ENCODE peak calls at places on chromosomes 2 and 18, in eight cellular contexts. One of them, this sample, is unnamed. For H3K27me3, the result is how much of the 10 kb centered on the place peaks cover.

GRCh38 chr2:19051238-19051831 is 307.1 kb downstream of the OSR1 start:
- DNase-seq in AG04450: no peak
- DNase-seq in cardiac muscle cell: no peak
- DNase-seq in heart left ventricle: no peak
- DNase-seq in endothelial cell of umbilical vein: no peak
- DNase-seq in upper lobe of right lung: no peak
- DNase-seq in colonic mucosa: no peak
- DNase-seq in heart right ventricle: no peak
- DNase-seq in this sample: no peak

GRCh38 chr2:30152385-30152784 is 5.6 kb downstream of the YPEL5 start:
- DNase-seq in AG04450: no peak
- DNase-seq in cardiac muscle cell: no peak
- DNase-seq in heart left ventricle: no peak
- DNase-seq in endothelial cell of umbilical vein: no peak
- DNase-seq in upper lobe of right lung: no peak
- DNase-seq in colonic mucosa: no peak
- DNase-seq in heart right ventricle: no peak
- DNase-seq in this sample: no peak

GRCh38 chr2:149860276-149860921 is 272.8 kb upstream of the MMADHC start:
- DNase-seq in AG04450: peak
- DNase-seq in cardiac muscle cell: no peak
- DNase-seq in heart left ventricle: peak
- DNase-seq in endothelial cell of umbilical vein: peak
- DNase-seq in upper lobe of right lung: no peak
- DNase-seq in colonic mucosa: peak
- DNase-seq in heart right ventricle: peak
- DNase-seq in this sample: no peak

GRCh38 chr18:13266208-13267100 is 47.9 kb downstream of the LDLRAD4 start:
- DNase-seq in AG04450: no peak
- DNase-seq in cardiac muscle cell: no peak
- DNase-seq in heart left ventricle: peak
- DNase-seq in endothelial cell of umbilical vein: no peak
- DNase-seq in upper lobe of right lung: peak
- DNase-seq in colonic mucosa: no peak
- DNase-seq in heart right ventricle: peak
- DNase-seq in this sample: no peak

GRCh38 chr18:4106407-4107033 is 348.6 kb downstream of the DLGAP1 start:
- DNase-seq in AG04450: peak
- DNase-seq in cardiac muscle cell: peak
- DNase-seq in heart left ventricle: peak
- DNase-seq in endothelial cell of umbilical vein: peak
- DNase-seq in upper lobe of right lung: no peak
- DNase-seq in colonic mucosa: peak
- DNase-seq in heart right ventricle: peak
- DNase-seq in this sample: peak

GRCh38 chr2:11516984-11517648 is 16.7 kb upstream of the GREB1 start:
- DNase-seq in AG04450: no peak
- DNase-seq in cardiac muscle cell: no peak
- DNase-seq in heart left ventricle: no peak
- DNase-seq in endothelial cell of umbilical vein: no peak
- DNase-seq in upper lobe of right lung: no peak
- DNase-seq in colonic mucosa: no peak
- DNase-seq in heart right ventricle: no peak
- DNase-seq in this sample: no peak

GRCh38 chr2:166610180-166610919 is 116.3 kb upstream of the SCN7A start:
- DNase-seq in AG04450: no peak
- DNase-seq in cardiac muscle cell: no peak
- DNase-seq in heart left ventricle: peak
- DNase-seq in endothelial cell of umbilical vein: peak
- DNase-seq in upper lobe of right lung: peak
- DNase-seq in colonic mucosa: no peak
- DNase-seq in heart right ventricle: no peak
- DNase-seq in this sample: peak

GRCh38 chr18:77716282-77716681 is 466.6 kb downstream of the GALR1 start:
- DNase-seq in AG04450: no peak
- DNase-seq in cardiac muscle cell: no peak
- DNase-seq in heart left ventricle: no peak
- DNase-seq in endothelial cell of umbilical vein: no peak
- DNase-seq in upper lobe of right lung: no peak
- DNase-seq in colonic mucosa: no peak
- DNase-seq in heart right ventricle: no peak
- DNase-seq in this sample: no peak

GRCh38 chr2:188130317-188130716 is 161.4 kb upstream of the GULP1 start:
- DNase-seq in AG04450: no peak
- DNase-seq in cardiac muscle cell: no peak
- DNase-seq in heart left ventricle: no peak
- DNase-seq in endothelial cell of umbilical vein: no peak
- DNase-seq in upper lobe of right lung: no peak
- DNase-seq in colonic mucosa: no peak
- DNase-seq in heart right ventricle: no peak
- DNase-seq in this sample: no peak

GRCh38 chr2:217293046-217293445 is 433.2 kb upstream of the TNP1 start:
- DNase-seq in AG04450: no peak
- DNase-seq in cardiac muscle cell: no peak
- DNase-seq in heart left ventricle: no peak
- DNase-seq in endothelial cell of umbilical vein: no peak
- DNase-seq in upper lobe of right lung: no peak
- DNase-seq in colonic mucosa: no peak
- DNase-seq in heart right ventricle: no peak
- DNase-seq in this sample: no peak

GRCh38 chr2:80706951-80707350 is 402.4 kb upstream of the LRRTM1 start:
- DNase-seq in AG04450: no peak
- DNase-seq in cardiac muscle cell: no peak
- DNase-seq in heart left ventricle: no peak
- DNase-seq in endothelial cell of umbilical vein: no peak
- DNase-seq in upper lobe of right lung: no peak
- DNase-seq in colonic mucosa: no peak
- DNase-seq in heart right ventricle: no peak
- DNase-seq in this sample: no peak

GRCh38 chr18:32478317-32478716 is 7.6 kb upstream of the GAREM1 start:
- DNase-seq in AG04450: no peak
- DNase-seq in cardiac muscle cell: no peak
- DNase-seq in heart left ventricle: no peak
- DNase-seq in endothelial cell of umbilical vein: no peak
- DNase-seq in upper lobe of right lung: no peak
- DNase-seq in colonic mucosa: no peak
- DNase-seq in heart right ventricle: no peak
- DNase-seq in this sample: no peak

GRCh38 chr2:120014231-120014990 is 1.5 kb downstream of the EPB41L5 start:
- DNase-seq in AG04450: no peak
- DNase-seq in cardiac muscle cell: no peak
- DNase-seq in heart left ventricle: no peak
- DNase-seq in endothelial cell of umbilical vein: no peak
- DNase-seq in upper lobe of right lung: no peak
- DNase-seq in colonic mucosa: no peak
- DNase-seq in heart right ventricle: no peak
- DNase-seq in this sample: no peak

GRCh38 chr2:85116207-85116606 is 17.0 kb upstream of the TCF7L1 start:
- DNase-seq in AG04450: no peak
- DNase-seq in cardiac muscle cell: no peak
- DNase-seq in heart left ventricle: no peak
- DNase-seq in endothelial cell of umbilical vein: no peak
- DNase-seq in upper lobe of right lung: no peak
- DNase-seq in colonic mucosa: no peak
- DNase-seq in heart right ventricle: no peak
- DNase-seq in this sample: no peak
- H3K27me3 ChIP-seq in AG04450: under half
- H3K27me3 ChIP-seq in cardiac muscle cell: under half
- H3K27me3 ChIP-seq in heart left ventricle: under half
- H3K27me3 ChIP-seq in endothelial cell of umbilical vein: under half
- H3K27me3 ChIP-seq in upper lobe of right lung: under half
- H3K27me3 ChIP-seq in colonic mucosa: under half
- H3K27me3 ChIP-seq in heart right ventricle: under half
- H3K27me3 ChIP-seq in this sample: under half

GRCh38 chr18:48790226-48790863 is 160.4 kb downstream of the SMAD7 start:
- DNase-seq in AG04450: no peak
- DNase-seq in cardiac muscle cell: no peak
- DNase-seq in heart left ventricle: peak
- DNase-seq in endothelial cell of umbilical vein: peak
- DNase-seq in upper lobe of right lung: peak
- DNase-seq in colonic mucosa: no peak
- DNase-seq in heart right ventricle: peak
- DNase-seq in this sample: no peak

GRCh38 chr18:48789259-48789812 is 161.4 kb downstream of the SMAD7 start:
- DNase-seq in AG04450: no peak
- DNase-seq in cardiac muscle cell: no peak
- DNase-seq in heart left ventricle: no peak
- DNase-seq in endothelial cell of umbilical vein: peak
- DNase-seq in upper lobe of right lung: no peak
- DNase-seq in colonic mucosa: no peak
- DNase-seq in heart right ventricle: no peak
- DNase-seq in this sample: no peak

GRCh38 chr18:48786621-48787522 is 163.9 kb downstream of the SMAD7 start:
- DNase-seq in AG04450: no peak
- DNase-seq in cardiac muscle cell: no peak
- DNase-seq in heart left ventricle: peak
- DNase-seq in endothelial cell of umbilical vein: no peak
- DNase-seq in upper lobe of right lung: peak
- DNase-seq in colonic mucosa: no peak
- DNase-seq in heart right ventricle: no peak
- DNase-seq in this sample: no peak

GRCh38 chr18:48787523-48788151 is 163.1 kb downstream of the SMAD7 start:
- DNase-seq in AG04450: no peak
- DNase-seq in cardiac muscle cell: no peak
- DNase-seq in heart left ventricle: peak
- DNase-seq in endothelial cell of umbilical vein: no peak
- DNase-seq in upper lobe of right lung: peak
- DNase-seq in colonic mucosa: no peak
- DNase-seq in heart right ventricle: no peak
- DNase-seq in this sample: no peak

GRCh38 chr18:48788378-48788777 is 162.4 kb downstream of the SMAD7 start:
- DNase-seq in AG04450: no peak
- DNase-seq in cardiac muscle cell: no peak
- DNase-seq in heart left ventricle: peak
- DNase-seq in endothelial cell of umbilical vein: no peak
- DNase-seq in upper lobe of right lung: no peak
- DNase-seq in colonic mucosa: no peak
- DNase-seq in heart right ventricle: no peak
- DNase-seq in this sample: no peak
- H3K27ac ChIP-seq in AG04450: no peak
- H3K27ac ChIP-seq in cardiac muscle cell: peak
- H3K27ac ChIP-seq in heart left ventricle: peak
- H3K27ac ChIP-seq in endothelial cell of umbilical vein: no peak
- H3K27ac ChIP-seq in upper lobe of right lung: no peak
- H3K27ac ChIP-seq in colonic mucosa: no peak
- H3K27ac ChIP-seq in heart right ventricle: peak
- H3K27ac ChIP-seq in this sample: no peak

GRCh38 chr2:99652862-99653261 is 163.0 kb upstream of the REV1 start:
- DNase-seq in AG04450: no peak
- DNase-seq in cardiac muscle cell: no peak
- DNase-seq in heart left ventricle: no peak
- DNase-seq in endothelial cell of umbilical vein: no peak
- DNase-seq in upper lobe of right lung: no peak
- DNase-seq in colonic mucosa: no peak
- DNase-seq in heart right ventricle: no peak
- DNase-seq in this sample: no peak

GRCh38 chr2:99651930-99652670 is 162.3 kb upstream of the REV1 start:
- DNase-seq in AG04450: peak
- DNase-seq in cardiac muscle cell: no peak
- DNase-seq in heart left ventricle: no peak
- DNase-seq in endothelial cell of umbilical vein: no peak
- DNase-seq in upper lobe of right lung: no peak
- DNase-seq in colonic mucosa: no peak
- DNase-seq in heart right ventricle: no peak
- DNase-seq in this sample: no peak

GRCh38 chr2:99656938-99657337 is 167.1 kb upstream of the REV1 start:
- DNase-seq in AG04450: no peak
- DNase-seq in cardiac muscle cell: no peak
- DNase-seq in heart left ventricle: peak
- DNase-seq in endothelial cell of umbilical vein: no peak
- DNase-seq in upper lobe of right lung: no peak
- DNase-seq in colonic mucosa: no peak
- DNase-seq in heart right ventricle: no peak
- DNase-seq in this sample: no peak

GRCh38 chr2:99654419-99654818 is 164.6 kb upstream of the REV1 start:
- DNase-seq in AG04450: peak
- DNase-seq in cardiac muscle cell: no peak
- DNase-seq in heart left ventricle: no peak
- DNase-seq in endothelial cell of umbilical vein: no peak
- DNase-seq in upper lobe of right lung: no peak
- DNase-seq in colonic mucosa: no peak
- DNase-seq in heart right ventricle: no peak
- DNase-seq in this sample: no peak

GRCh38 chr2:99653433-99653832 is 163.6 kb upstream of the REV1 start:
- DNase-seq in AG04450: no peak
- DNase-seq in cardiac muscle cell: no peak
- DNase-seq in heart left ventricle: no peak
- DNase-seq in endothelial cell of umbilical vein: no peak
- DNase-seq in upper lobe of right lung: no peak
- DNase-seq in colonic mucosa: no peak
- DNase-seq in heart right ventricle: no peak
- DNase-seq in this sample: no peak
- H3K27me3 ChIP-seq in AG04450: under half
- H3K27me3 ChIP-seq in cardiac muscle cell: under half
- H3K27me3 ChIP-seq in heart left ventricle: under half
- H3K27me3 ChIP-seq in endothelial cell of umbilical vein: under half
- H3K27me3 ChIP-seq in upper lobe of right lung: under half
- H3K27me3 ChIP-seq in colonic mucosa: under half
- H3K27me3 ChIP-seq in heart right ventricle: under half
- H3K27me3 ChIP-seq in this sample: under half

GRCh38 chr2:163801499-163801893 is 65.7 kb upstream of the FIGN start:
- DNase-seq in AG04450: no peak
- DNase-seq in cardiac muscle cell: no peak
- DNase-seq in heart left ventricle: no peak
- DNase-seq in endothelial cell of umbilical vein: no peak
- DNase-seq in upper lobe of right lung: no peak
- DNase-seq in colonic mucosa: no peak
- DNase-seq in heart right ventricle: no peak
- DNase-seq in this sample: no peak

GRCh38 chr2:163799807-163800206 is 64.0 kb upstream of the FIGN start:
- DNase-seq in AG04450: no peak
- DNase-seq in cardiac muscle cell: peak
- DNase-seq in heart left ventricle: no peak
- DNase-seq in endothelial cell of umbilical vein: no peak
- DNase-seq in upper lobe of right lung: no peak
- DNase-seq in colonic mucosa: no peak
- DNase-seq in heart right ventricle: no peak
- DNase-seq in this sample: no peak

GRCh38 chr2:163802289-163802688 is 66.5 kb upstream of the FIGN start:
- DNase-seq in AG04450: no peak
- DNase-seq in cardiac muscle cell: no peak
- DNase-seq in heart left ventricle: no peak
- DNase-seq in endothelial cell of umbilical vein: no peak
- DNase-seq in upper lobe of right lung: no peak
- DNase-seq in colonic mucosa: no peak
- DNase-seq in heart right ventricle: no peak
- DNase-seq in this sample: peak

DNA sequence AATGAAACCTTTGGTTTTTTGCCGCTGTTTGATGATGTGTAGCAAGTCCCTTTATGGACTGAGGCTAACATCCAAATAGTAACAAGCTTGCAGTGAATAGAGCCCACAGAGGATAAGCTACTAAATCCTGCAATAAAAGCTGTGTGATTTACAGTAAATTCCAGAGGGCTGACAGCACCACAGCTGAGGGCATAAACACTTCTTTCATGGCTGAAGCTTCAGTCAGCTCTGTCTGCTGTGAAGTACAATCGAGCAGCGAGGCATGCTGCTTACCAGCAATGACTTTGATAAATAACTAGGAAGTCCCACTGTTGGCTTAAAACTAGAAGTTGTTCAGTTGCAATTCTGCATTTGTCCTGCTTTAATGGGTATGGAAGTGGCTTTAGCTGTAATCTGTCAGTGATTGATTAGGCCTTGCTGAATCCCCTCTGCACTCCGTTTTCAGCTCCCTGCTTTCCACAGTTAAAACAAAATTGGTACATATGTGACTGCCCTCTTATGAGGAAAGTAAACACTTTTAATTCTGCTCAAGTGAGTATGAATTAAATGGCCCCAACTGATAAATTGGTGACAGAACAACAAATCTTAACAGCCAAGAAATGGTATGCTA is 65.2 kb upstream of the FIGN start:
- DNase-seq in AG04450: peak
- DNase-seq in cardiac muscle cell: peak
- DNase-seq in heart left ventricle: no peak
- DNase-seq in endothelial cell of umbilical vein: no peak
- DNase-seq in upper lobe of right lung: no peak
- DNase-seq in colonic mucosa: no peak
- DNase-seq in heart right ventricle: no peak
- DNase-seq in this sample: no peak
- H3K27ac ChIP-seq in AG04450: no peak
- H3K27ac ChIP-seq in cardiac muscle cell: peak
- H3K27ac ChIP-seq in heart left ventricle: peak
- H3K27ac ChIP-seq in endothelial cell of umbilical vein: no peak
- H3K27ac ChIP-seq in upper lobe of right lung: no peak
- H3K27ac ChIP-seq in colonic mucosa: no peak
- H3K27ac ChIP-seq in heart right ventricle: peak
- H3K27ac ChIP-seq in this sample: no peak